ENCODE peak calls at places on chromosome 6, in seven cellular contexts. I is fibroblast of pulmonary artery, V is coronary artery, Z is cardiac muscle cell, M is pancreas, E is AG04449, J is lower lobe of right lung. X is an unnamed sample.

GRCh38 chr6:125818225-125818657 is 27.5 kb downstream of the NCOA7 start:
- DNase-seq in I (no peak), V (no peak), Z (no peak), M (no peak), E (no peak), J (no peak), X (no peak)

GRCh38 chr6:112991912-112992311 is 644.8 kb downstream of the RFPL4B start:
- DNase-seq in I (no peak), V (no peak), Z (no peak), M (no peak), E (no peak), J (no peak), X (no peak)

GRCh38 chr6:112986270-112986669 is 639.1 kb downstream of the RFPL4B start:
- DNase-seq in I (no peak), V (no peak), Z (no peak), M (no peak), E (no peak), J (no peak), X (no peak)

GRCh38 chr6:158819977-158820632 is 937 bp upstream of the EZR start:
- DNase-seq in I (no peak), V (no peak), Z (no peak), M (no peak), E (no peak), J (no peak), X (peak)

GRCh38 chr6:53894086-53894485 is 99.3 kb downstream of the LRRC1 start:
- DNase-seq in I (peak), V (no peak), Z (peak), M (no peak), E (no peak), J (no peak), X (peak)

GRCh38 chr6:43790031-43790430 is 20.0 kb downstream of the VEGFA start:
- DNase-seq in I (peak), V (no peak), Z (peak), M (no peak), E (no peak), J (no peak), X (peak)

GRCh38 chr6:14897836-14898235 is 348.0 kb upstream of the JARID2 start:
- DNase-seq in I (no peak), V (no peak), Z (no peak), M (no peak), E (no peak), J (no peak), X (no peak)

GRCh38 chr6:3228791-3229565 is 1.5 kb upstream of the TUBB2B start:
- DNase-seq in I (no peak), V (no peak), Z (no peak), M (no peak), E (no peak), J (no peak), X (peak)

GRCh38 chr6:139790527-139790926 is 416.1 kb upstream of the CITED2 start:
- DNase-seq in I (no peak), V (no peak), Z (no peak), M (no peak), E (no peak), J (no peak), X (no peak)

GRCh38 chr6:37696220-37696840 is 1.4 kb downstream of the MDGA1 start:
- DNase-seq in I (peak), V (no peak), Z (peak), M (no peak), E (no peak), J (no peak), X (peak)

GRCh38 chr6:55617272-55617671 is 38.3 kb upstream of the HMGCLL1 start:
- DNase-seq in I (peak), V (no peak), Z (peak), M (no peak), E (no peak), J (no peak), X (peak)

GRCh38 chr6:32792901-32793400 is 23.9 kb downstream of the HLA-DOB start:
- DNase-seq in I (no peak), V (no peak), Z (no peak), M (no peak), E (no peak), J (no peak), X (no peak)

GRCh38 chr6:137261393-137262154 is 42.4 kb upstream of the IFNGR1 start:
- DNase-seq in I (peak), V (no peak), Z (peak), M (no peak), E (no peak), J (no peak), X (peak)

GRCh38 chr6:3999800-4000661 is 78.9 kb downstream of the FAM217A start:
- DNase-seq in I (no peak), V (no peak), Z (no peak), M (no peak), E (no peak), J (no peak), X (peak)

GRCh38 chr6:34478796-34479195 is 12.9 kb downstream of the PACSIN1 start:
- DNase-seq in I (no peak), V (no peak), Z (no peak), M (no peak), E (no peak), J (no peak), X (no peak)

GRCh38 chr6:75077694-75078093 is 128.2 kb downstream of the COL12A1 start:
- DNase-seq in I (peak), V (no peak), Z (peak), M (no peak), E (no peak), J (no peak), X (peak)

GRCh38 chr6:159268511-159268910 is 99.3 kb downstream of the FNDC1 start:
- DNase-seq in I (no peak), V (no peak), Z (no peak), M (no peak), E (no peak), J (no peak), X (no peak)

GRCh38 chr6:55176958-55177357 is 2.6 kb downstream of the HCRTR2 start:
- DNase-seq in I (peak), V (no peak), Z (peak), M (no peak), E (no peak), J (no peak), X (peak)

GRCh38 chr6:56713285-56713684 is 70.6 kb upstream of the DST start:
- DNase-seq in I (peak), V (no peak), Z (peak), M (no peak), E (no peak), J (no peak), X (peak)

GRCh38 chr6:7267521-7268091 is 45.4 kb downstream of the SSR1 start:
- DNase-seq in I (peak), V (no peak), Z (peak), M (peak), E (peak), J (no peak), X (peak)

GRCh38 chr6:163201855-163202254 is 212.7 kb upstream of the QKI start:
- DNase-seq in I (no peak), V (no peak), Z (no peak), M (no peak), E (no peak), J (no peak), X (no peak)

GRCh38 chr6:118551063-118551672 is 3.1 kb downstream of the PLN start:
- DNase-seq in I (peak), V (no peak), Z (peak), M (no peak), E (no peak), J (no peak), X (peak)

GRCh38 chr6:165588515-165588914 is 74.5 kb downstream of the PDE10A start:
- DNase-seq in I (no peak), V (no peak), Z (no peak), M (no peak), E (no peak), J (no peak), X (no peak)

DNA sequence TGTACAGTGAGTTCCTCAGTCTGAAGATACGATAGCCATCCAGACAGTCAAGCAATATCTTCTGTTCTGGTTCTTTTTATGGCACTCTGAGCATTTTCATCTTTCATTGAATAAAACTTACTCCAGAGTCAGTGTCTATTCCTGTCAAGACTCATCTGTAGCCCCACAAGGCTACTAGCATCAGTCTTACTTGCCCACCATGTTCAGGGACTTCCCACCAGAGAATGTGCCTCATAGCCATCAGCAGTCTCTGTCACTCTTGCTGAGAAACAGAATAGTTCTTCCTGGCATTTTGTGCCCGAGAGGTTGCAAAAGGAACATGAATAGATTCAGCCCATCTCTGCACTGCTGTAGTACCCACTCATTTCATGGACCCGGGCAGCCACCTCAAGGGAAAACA is 12.7 kb upstream of the DCBLD1 start:
- DNase-seq in I (no peak), V (no peak), Z (no peak), M (no peak), E (no peak), J (no peak), X (no peak)
- H3K4me3 ChIP-seq in I (no peak), V (no peak), Z (no peak), M (no peak), E (no peak), J (no peak), X (no peak)

GRCh38 chr6:90296346-90297123 is at the start of gene BACH2:
- DNase-seq in I (peak), V (peak), Z (peak), M (peak), E (no peak), J (peak), X (peak)
- TF ChIP-seq CTCF in I (no peak), V (no peak), Z (no peak), M (no peak), E (peak), J (peak), X (no peak)

GRCh38 chr6:143539106-143539505 is 27.6 kb upstream of the FUCA2 start:
- DNase-seq in I (no peak), V (no peak), Z (no peak), M (no peak), E (no peak), J (no peak), X (no peak)
- H3K4me3 ChIP-seq in I (no peak), V (no peak), Z (no peak), M (no peak), E (no peak), J (no peak), X (no peak)

GRCh38 chr6:20946037-20946436 is 411.8 kb downstream of the CDKAL1 start:
- DNase-seq in I (peak), V (no peak), Z (peak), M (no peak), E (no peak), J (no peak), X (peak)
- TF ChIP-seq CTCF in I (peak), V (no peak), Z (peak), M (no peak), E (peak), J (no peak), X (peak)

GRCh38 chr6:11784341-11784740 is 5.7 kb upstream of the ADTRP start:
- DNase-seq in I (no peak), V (no peak), Z (no peak), M (no peak), E (no peak), J (no peak), X (no peak)

GRCh38 chr6:11783524-11784064 is 5.0 kb upstream of the ADTRP start:
- DNase-seq in I (no peak), V (no peak), Z (no peak), M (no peak), E (no peak), J (no peak), X (no peak)

GRCh38 chr6:11785953-11786579 is 7.5 kb upstream of the ADTRP start:
- DNase-seq in I (no peak), V (peak), Z (no peak), M (peak), E (no peak), J (no peak), X (no peak)

GRCh38 chr6:11788043-11788442 is 9.4 kb upstream of the ADTRP start:
- DNase-seq in I (no peak), V (peak), Z (no peak), M (no peak), E (no peak), J (no peak), X (no peak)

DNA sequence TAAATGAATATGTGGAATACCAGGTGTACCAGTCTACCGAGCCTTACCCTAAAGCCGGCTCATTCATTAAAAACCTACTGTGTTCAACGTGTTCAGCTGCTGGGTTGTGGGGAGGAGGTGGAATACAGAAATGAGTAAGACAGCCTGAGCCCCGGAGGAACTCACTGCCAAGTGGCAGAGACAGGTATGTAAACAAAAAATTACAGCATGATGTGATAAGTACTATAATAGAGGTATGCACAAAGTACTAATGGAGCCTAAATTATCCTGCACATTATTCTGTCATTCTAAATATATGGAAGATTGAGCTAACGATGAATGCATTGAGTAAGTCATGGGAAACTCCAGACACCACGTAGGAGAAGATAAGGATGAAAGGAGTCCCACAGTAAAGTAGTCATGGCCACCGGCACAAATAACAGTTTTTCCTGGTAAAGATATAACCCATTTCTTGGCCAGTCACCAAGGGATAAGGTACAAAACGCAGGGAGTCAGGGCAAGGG is 6.9 kb upstream of the ADTRP start:
- DNase-seq in I (peak), V (peak), Z (no peak), M (peak), E (no peak), J (no peak), X (no peak)
- H3K4me3 ChIP-seq in I (no peak), V (no peak), Z (no peak), M (no peak), E (no peak), J (no peak), X (no peak)

DNA sequence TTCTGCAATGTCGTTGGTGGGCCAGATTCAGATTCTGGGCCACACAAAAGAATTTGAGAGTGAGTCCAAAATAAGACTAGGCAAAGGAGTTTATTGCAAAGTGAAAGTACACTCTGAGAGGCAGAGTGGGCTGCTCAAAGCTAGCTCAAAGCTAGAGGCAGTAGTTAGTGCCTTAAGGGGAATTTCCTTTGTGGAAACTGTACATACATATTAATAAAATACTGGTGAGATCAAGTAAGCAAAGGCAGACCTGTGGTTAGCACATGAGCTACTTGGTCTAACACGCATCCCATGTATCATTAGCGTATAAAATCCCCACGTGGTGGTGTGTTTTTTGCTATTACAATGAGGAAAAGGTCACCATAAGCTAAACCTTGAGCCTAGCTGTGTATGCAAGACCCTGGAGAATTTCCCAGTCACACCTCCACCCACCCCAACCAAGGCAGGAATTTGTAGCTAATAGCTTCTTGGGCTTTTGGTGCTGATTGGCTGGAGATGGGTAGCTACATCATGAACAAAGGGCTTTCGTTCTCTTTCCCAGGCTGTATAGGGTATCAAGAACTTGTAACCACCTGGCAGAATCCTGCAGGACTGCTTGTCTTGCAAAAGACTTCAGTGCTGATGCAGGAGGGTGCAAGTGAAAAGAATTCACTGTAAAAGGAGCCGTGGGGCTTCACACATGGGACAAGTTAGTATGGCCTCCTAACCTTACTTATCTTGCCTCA is 14.7 kb upstream of the TRIM26 start:
- DNase-seq in I (no peak), V (no peak), Z (no peak), M (no peak), E (no peak), J (no peak), X (no peak)
- TF ChIP-seq CTCF in I (no peak), V (no peak), Z (no peak), M (no peak), E (no peak), J (no peak), X (no peak)

DNA sequence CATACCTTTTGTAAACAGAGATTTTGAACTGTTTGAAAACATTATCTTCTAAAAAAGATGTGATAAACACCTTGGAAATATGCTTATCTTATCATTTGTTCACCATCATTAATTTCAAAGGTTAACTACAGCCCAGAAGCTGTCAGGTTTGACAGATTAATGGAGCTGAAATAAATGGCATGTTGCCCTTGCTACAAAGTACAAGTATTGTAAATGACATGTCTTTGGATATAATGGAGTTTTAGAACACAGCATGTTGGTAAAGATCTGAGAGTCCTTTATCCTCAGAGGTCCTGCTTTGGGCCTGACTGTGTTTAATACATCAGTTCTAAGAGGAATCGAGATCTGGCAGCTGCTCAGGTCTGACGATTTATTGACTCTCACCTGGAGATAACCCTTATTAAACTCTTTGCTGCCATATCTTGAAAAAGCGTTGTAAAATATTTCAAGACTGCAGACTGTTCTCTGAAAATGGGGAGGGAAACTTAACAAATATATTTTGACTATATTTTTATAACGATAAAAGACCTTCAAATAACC is 222.7 kb upstream of the OPRM1 start:
- DNase-seq in I (no peak), V (no peak), Z (no peak), M (peak), E (no peak), J (no peak), X (no peak)
- H3K4me3 ChIP-seq in I (no peak), V (no peak), Z (no peak), M (no peak), E (no peak), J (no peak), X (no peak)

GRCh38 chr6:31083742-31084354 is 28.5 kb downstream of the C6orf15 start:
- DNase-seq in I (peak), V (no peak), Z (peak), M (peak), E (peak), J (no peak), X (peak)
- TF ChIP-seq CTCF in I (peak), V (no peak), Z (peak), M (no peak), E (peak), J (peak), X (peak)

GRCh38 chr6:132304891-132305305 is 96.4 kb downstream of the MOXD1 start:
- DNase-seq in I (no peak), V (no peak), Z (no peak), M (no peak), E (no peak), J (peak), X (peak)
- H3K4me3 ChIP-seq in I (no peak), V (no peak), Z (no peak), M (no peak), E (no peak), J (no peak), X (no peak)

X was measured in cardiac fibroblast.